ENCODE peak calls at places on chromosomes 6 and 20, in four cellular contexts. X is HL-60, O is heart right ventricle, A is NB4. M is an unnamed sample.

GRCh38 chr20:34401741-34402455 is 38.8 kb downstream of the ITCH start:
- DNase-seq in X (no peak), O (no peak), A (no peak), M (no peak)

GRCh38 chr20:3796477-3797225 is 541 bp downstream of the CDC25B start:
- DNase-seq in X (no peak), O (no peak), A (no peak), M (no peak)

GRCh38 chr6:142935553-142936517 is 9.1 kb downstream of the HIVEP2 start:
- DNase-seq in X (no peak), O (no peak), A (no peak), M (no peak)

GRCh38 chr6:82783587-82784253 is 281.9 kb downstream of the UBE3D start:
- DNase-seq in X (no peak), O (no peak), A (peak), M (no peak)

GRCh38 chr20:17226410-17227198 is at the start of gene PCSK2:
- DNase-seq in X (no peak), O (peak), A (no peak), M (no peak)

GRCh38 chr20:3406481-3407425 is 716 bp downstream of the DNAAF9 start:
- DNase-seq in X (peak), O (no peak), A (peak), M (peak)

GRCh38 chr6:12348530-12349511 is 58.7 kb downstream of the EDN1 start:
- DNase-seq in X (no peak), O (no peak), A (no peak), M (no peak)

GRCh38 chr6:37871616-37872384 is 52.3 kb downstream of the ZFAND3 start:
- DNase-seq in X (no peak), O (no peak), A (no peak), M (no peak)

GRCh38 chr6:145544031-145544430 is 191.3 kb downstream of the EPM2A start:
- DNase-seq in X (no peak), O (no peak), A (no peak), M (no peak)

GRCh38 chr20:53161473-53161872 is 189.3 kb downstream of the TSHZ2 start:
- DNase-seq in X (no peak), O (no peak), A (peak), M (no peak)

DNA sequence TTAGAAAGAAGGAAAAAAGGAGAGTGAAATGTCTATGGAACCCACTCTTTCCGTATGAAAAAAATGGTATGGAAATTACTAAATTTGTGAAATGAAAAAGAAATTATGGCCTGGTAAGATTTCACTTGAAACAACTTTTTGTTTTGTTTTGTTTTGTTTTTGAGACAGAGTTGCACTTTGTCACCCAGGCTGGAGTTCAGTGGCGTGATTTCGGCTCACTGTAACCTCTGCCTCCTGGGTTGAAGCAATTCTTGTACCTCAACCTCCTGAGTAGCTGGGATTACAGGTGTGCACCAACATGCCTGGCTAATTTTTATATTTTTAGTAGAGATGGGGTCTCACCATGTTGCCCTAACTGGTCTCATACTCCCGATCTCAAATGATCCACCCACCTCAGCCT is 17.8 kb upstream of the GSTA5 start:
- DNase-seq in X (no peak), O (no peak), A (no peak), M (no peak)
- TF ChIP-seq CTCF in X (no peak), O (no peak), A (no peak), M (no peak)

GRCh38 chr6:124661231-124661630 is 301.0 kb upstream of the RNF217 start:
- DNase-seq in X (no peak), O (no peak), A (no peak), M (no peak)
- TF ChIP-seq CTCF in X (no peak), O (no peak), A (no peak), M (no peak)

GRCh38 chr20:15318682-15319081 is 981.3 kb upstream of the FLRT3 start:
- DNase-seq in X (no peak), O (no peak), A (no peak), M (no peak)
- TF ChIP-seq CTCF in X (no peak), O (no peak), A (no peak), M (no peak)

GRCh38 chr6:90816764-90817163 is 229.9 kb upstream of the MAP3K7 start:
- DNase-seq in X (no peak), O (no peak), A (no peak), M (no peak)
- TF ChIP-seq CTCF in X (no peak), O (no peak), A (no peak), M (no peak)

DNA sequence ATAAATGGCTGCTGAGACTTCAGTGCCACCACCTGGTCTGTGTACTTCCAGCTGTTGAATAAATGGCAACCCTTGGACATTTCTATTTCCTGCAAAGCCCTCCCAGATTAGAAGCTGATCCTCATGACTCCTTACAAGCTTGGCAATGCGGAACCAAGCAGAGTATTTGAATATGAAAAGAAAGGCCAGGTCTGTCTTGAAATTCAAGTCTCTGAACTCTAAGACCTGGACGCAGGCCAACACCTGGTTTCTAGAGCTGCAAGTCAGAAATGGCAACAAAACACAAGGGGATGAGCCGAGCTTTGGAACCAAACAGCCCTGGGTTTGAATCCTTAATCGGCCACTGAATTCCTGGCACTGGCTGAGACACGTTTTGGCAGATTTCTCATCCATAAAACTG is 353.4 kb downstream of the PTPRT start:
- DNase-seq in X (no peak), O (no peak), A (no peak), M (no peak)
- TF ChIP-seq CTCF in X (no peak), O (no peak), A (no peak), M (no peak)

DNA sequence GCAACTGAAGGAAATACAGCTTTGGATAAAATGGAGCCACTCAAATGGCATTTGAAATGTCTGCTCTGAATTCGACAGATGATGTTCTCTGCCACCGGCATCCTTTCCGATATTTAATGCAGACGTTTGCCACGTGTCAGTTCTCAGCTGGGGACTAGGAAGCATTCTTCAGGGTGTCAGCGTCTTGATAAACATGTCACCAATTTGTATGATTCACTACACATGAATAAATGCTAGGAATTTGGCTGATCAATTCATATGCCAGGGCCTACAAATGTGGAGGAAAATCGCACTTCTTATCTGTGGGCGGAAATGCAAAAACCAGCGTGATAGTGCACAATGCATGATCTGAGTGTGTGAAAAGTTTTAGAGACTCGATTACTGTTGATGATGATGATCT is 169.5 kb downstream of the SLC24A3 start:
- DNase-seq in X (no peak), O (no peak), A (no peak), M (no peak)
- TF ChIP-seq CTCF in X (no peak), O (no peak), A (no peak), M (no peak)